ENCODE peak calls at places on chromosomes 5 and 9, in ten cellular contexts. One of them, this sample, is unnamed. For H3K4me1, the result is how much of the 10 kb centered on the place peaks cover.

GRCh38 chr5:169374761-169375160 is 73.8 kb upstream of the SLIT3 start:
- DNase-seq in IMR-90: no peak
- DNase-seq in mesenchymal stem cell: peak
- DNase-seq in SK-N-SH: peak
- DNase-seq in mammary epithelial cell: peak
- DNase-seq in neural progenitor cell: no peak
- DNase-seq in PC-3: peak
- DNase-seq in GM12878: no peak
- DNase-seq in H9: no peak
- DNase-seq in astrocyte: peak
- DNase-seq in this sample: peak

GRCh38 chr5:82820188-82820587 is 257.0 kb downstream of the TMEM167A start:
- DNase-seq in IMR-90: no peak
- DNase-seq in mesenchymal stem cell: no peak
- DNase-seq in SK-N-SH: no peak
- DNase-seq in mammary epithelial cell: peak
- DNase-seq in neural progenitor cell: no peak
- DNase-seq in PC-3: peak
- DNase-seq in GM12878: no peak
- DNase-seq in H9: no peak
- DNase-seq in astrocyte: no peak
- DNase-seq in this sample: peak

GRCh38 chr5:178145965-178146820 is 7.5 kb downstream of the NHP2 start:
- DNase-seq in IMR-90: peak
- DNase-seq in mesenchymal stem cell: peak
- DNase-seq in SK-N-SH: peak
- DNase-seq in mammary epithelial cell: peak
- DNase-seq in neural progenitor cell: peak
- DNase-seq in PC-3: peak
- DNase-seq in GM12878: no peak
- DNase-seq in H9: peak
- DNase-seq in astrocyte: no peak
- DNase-seq in this sample: peak

GRCh38 chr9:109507421-109507838 is 9.3 kb upstream of the PTPN3 start:
- DNase-seq in IMR-90: peak
- DNase-seq in mesenchymal stem cell: peak
- DNase-seq in SK-N-SH: no peak
- DNase-seq in mammary epithelial cell: no peak
- DNase-seq in neural progenitor cell: no peak
- DNase-seq in PC-3: peak
- DNase-seq in GM12878: no peak
- DNase-seq in H9: no peak
- DNase-seq in astrocyte: peak
- DNase-seq in this sample: peak

GRCh38 chr9:8337834-8338233 is 538.3 kb upstream of the DMAC1 start:
- DNase-seq in IMR-90: no peak
- DNase-seq in mesenchymal stem cell: no peak
- DNase-seq in SK-N-SH: no peak
- DNase-seq in mammary epithelial cell: no peak
- DNase-seq in neural progenitor cell: peak
- DNase-seq in PC-3: no peak
- DNase-seq in GM12878: no peak
- DNase-seq in H9: no peak
- DNase-seq in astrocyte: no peak
- DNase-seq in this sample: no peak

GRCh38 chr9:127136081-127136879 is 13.8 kb upstream of the ANGPTL2 start:
- DNase-seq in IMR-90: no peak
- DNase-seq in mesenchymal stem cell: no peak
- DNase-seq in SK-N-SH: no peak
- DNase-seq in mammary epithelial cell: no peak
- DNase-seq in neural progenitor cell: no peak
- DNase-seq in PC-3: no peak
- DNase-seq in GM12878: no peak
- DNase-seq in H9: no peak
- DNase-seq in astrocyte: no peak
- DNase-seq in this sample: no peak

GRCh38 chr5:171445910-171446516 is 26.6 kb downstream of the FGF18 start:
- DNase-seq in IMR-90: peak
- DNase-seq in mesenchymal stem cell: peak
- DNase-seq in SK-N-SH: no peak
- DNase-seq in mammary epithelial cell: no peak
- DNase-seq in neural progenitor cell: no peak
- DNase-seq in PC-3: no peak
- DNase-seq in GM12878: no peak
- DNase-seq in H9: no peak
- DNase-seq in astrocyte: peak
- DNase-seq in this sample: peak

GRCh38 chr5:148290271-148291195 is 21.7 kb upstream of the SPINK7 start:
- DNase-seq in IMR-90: peak
- DNase-seq in mesenchymal stem cell: peak
- DNase-seq in SK-N-SH: peak
- DNase-seq in mammary epithelial cell: peak
- DNase-seq in neural progenitor cell: peak
- DNase-seq in PC-3: peak
- DNase-seq in GM12878: no peak
- DNase-seq in H9: peak
- DNase-seq in astrocyte: no peak
- DNase-seq in this sample: peak

GRCh38 chr9:115117999-115118470 is at the start of gene TNC:
- DNase-seq in IMR-90: peak
- DNase-seq in mesenchymal stem cell: peak
- DNase-seq in SK-N-SH: peak
- DNase-seq in mammary epithelial cell: peak
- DNase-seq in neural progenitor cell: peak
- DNase-seq in PC-3: peak
- DNase-seq in GM12878: no peak
- DNase-seq in H9: peak
- DNase-seq in astrocyte: peak
- DNase-seq in this sample: peak

GRCh38 chr5:165029471-165029870 is 1524.1 kb downstream of the MAT2B start:
- DNase-seq in IMR-90: peak
- DNase-seq in mesenchymal stem cell: peak
- DNase-seq in SK-N-SH: peak
- DNase-seq in mammary epithelial cell: no peak
- DNase-seq in neural progenitor cell: peak
- DNase-seq in PC-3: no peak
- DNase-seq in GM12878: no peak
- DNase-seq in H9: peak
- DNase-seq in astrocyte: peak
- DNase-seq in this sample: no peak

GRCh38 chr9:72041775-72042194 is 18.6 kb downstream of the C9orf57 start:
- DNase-seq in IMR-90: peak
- DNase-seq in mesenchymal stem cell: no peak
- DNase-seq in SK-N-SH: no peak
- DNase-seq in mammary epithelial cell: peak
- DNase-seq in neural progenitor cell: no peak
- DNase-seq in PC-3: peak
- DNase-seq in GM12878: peak
- DNase-seq in H9: no peak
- DNase-seq in astrocyte: peak
- DNase-seq in this sample: peak

GRCh38 chr5:67748165-67748690 is 467.3 kb upstream of the PIK3R1 start:
- DNase-seq in IMR-90: no peak
- DNase-seq in mesenchymal stem cell: no peak
- DNase-seq in SK-N-SH: no peak
- DNase-seq in mammary epithelial cell: no peak
- DNase-seq in neural progenitor cell: no peak
- DNase-seq in PC-3: no peak
- DNase-seq in GM12878: no peak
- DNase-seq in H9: no peak
- DNase-seq in astrocyte: no peak
- DNase-seq in this sample: no peak

GRCh38 chr9:129725841-129726251 is 27.0 kb downstream of the PTGES start:
- DNase-seq in IMR-90: peak
- DNase-seq in mesenchymal stem cell: no peak
- DNase-seq in SK-N-SH: peak
- DNase-seq in mammary epithelial cell: no peak
- DNase-seq in neural progenitor cell: no peak
- DNase-seq in PC-3: no peak
- DNase-seq in GM12878: no peak
- DNase-seq in H9: no peak
- DNase-seq in astrocyte: no peak
- DNase-seq in this sample: peak

GRCh38 chr9:5500441-5501235 is 9.7 kb upstream of the PDCD1LG2 start:
- DNase-seq in IMR-90: peak
- DNase-seq in mesenchymal stem cell: peak
- DNase-seq in SK-N-SH: peak
- DNase-seq in mammary epithelial cell: peak
- DNase-seq in neural progenitor cell: no peak
- DNase-seq in PC-3: peak
- DNase-seq in GM12878: no peak
- DNase-seq in H9: no peak
- DNase-seq in astrocyte: peak
- DNase-seq in this sample: no peak

DNA sequence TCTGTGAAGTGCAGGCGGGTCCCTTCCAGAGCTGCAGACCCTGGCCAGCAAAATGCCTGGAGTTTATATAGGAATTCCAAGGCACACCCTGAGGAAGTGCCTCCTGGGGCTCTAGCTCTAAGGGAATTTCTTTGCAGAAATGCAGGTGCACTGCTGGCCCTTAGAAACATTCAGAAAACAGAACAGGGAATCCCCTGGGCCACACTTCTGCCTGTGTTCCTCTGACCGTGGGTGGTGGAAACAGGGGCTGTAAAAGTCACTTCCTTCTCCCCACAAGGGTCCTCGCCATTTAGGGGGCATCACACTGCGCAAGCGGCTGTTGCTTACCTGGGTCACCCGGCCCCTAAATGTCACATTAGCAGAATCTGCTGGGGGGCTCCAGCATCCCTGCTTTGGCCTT is 140.8 kb upstream of the TBC1D2 start:
- DNase-seq in IMR-90: no peak
- DNase-seq in mesenchymal stem cell: no peak
- DNase-seq in SK-N-SH: no peak
- DNase-seq in mammary epithelial cell: no peak
- DNase-seq in neural progenitor cell: no peak
- DNase-seq in PC-3: no peak
- DNase-seq in GM12878: no peak
- DNase-seq in H9: no peak
- DNase-seq in astrocyte: no peak
- DNase-seq in this sample: no peak
- H3K4me1 ChIP-seq in IMR-90: under half
- H3K4me1 ChIP-seq in mesenchymal stem cell: under half
- H3K4me1 ChIP-seq in SK-N-SH: under half
- H3K4me1 ChIP-seq in mammary epithelial cell: under half
- H3K4me1 ChIP-seq in neural progenitor cell: under half
- H3K4me1 ChIP-seq in PC-3: under half
- H3K4me1 ChIP-seq in GM12878: under half
- H3K4me1 ChIP-seq in H9: under half
- H3K4me1 ChIP-seq in astrocyte: under half
- H3K4me1 ChIP-seq in this sample: under half

DNA sequence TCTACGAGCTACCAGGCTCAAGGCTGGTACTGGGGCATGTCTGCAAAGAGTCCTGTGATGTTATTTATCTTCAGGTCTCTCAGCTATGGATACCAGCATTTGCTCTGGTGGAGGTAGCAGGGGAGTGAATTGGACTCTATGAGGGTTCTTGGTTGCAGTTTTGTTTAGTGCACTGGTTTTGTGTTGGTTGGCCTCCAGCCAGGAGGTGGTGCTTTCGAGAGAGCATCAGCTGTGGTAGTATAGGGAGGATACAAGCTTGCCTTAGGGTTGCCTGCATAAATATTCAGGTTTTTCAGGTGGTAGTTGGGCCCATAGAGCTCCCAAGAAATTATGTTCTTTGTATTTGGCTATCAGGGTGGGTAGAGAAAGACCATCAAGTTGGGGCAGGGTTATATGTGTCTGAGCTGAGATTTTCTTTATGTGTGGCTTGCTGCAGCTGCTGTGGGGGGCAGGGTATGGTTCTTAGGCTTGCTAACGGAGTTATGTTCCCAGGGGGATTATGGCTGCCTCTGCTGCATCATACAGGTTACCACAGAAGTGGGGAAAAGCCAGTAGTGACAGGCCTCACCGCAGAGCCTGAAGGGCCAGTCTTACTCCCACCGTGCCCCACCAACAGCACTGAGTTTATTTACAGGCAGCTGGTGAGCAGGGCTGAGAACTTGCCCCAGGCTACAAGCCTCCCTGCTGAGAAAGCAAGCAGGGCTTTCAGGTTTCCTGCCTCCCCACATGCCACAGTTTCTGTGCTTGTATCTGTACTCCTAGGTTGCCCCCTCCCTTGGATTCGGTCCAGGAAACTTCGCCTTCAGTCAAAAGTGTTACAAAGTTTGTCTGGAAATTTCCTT is 9.8 kb upstream of the RIOK2 start:
- DNase-seq in IMR-90: no peak
- DNase-seq in mesenchymal stem cell: peak
- DNase-seq in SK-N-SH: no peak
- DNase-seq in mammary epithelial cell: peak
- DNase-seq in neural progenitor cell: no peak
- DNase-seq in PC-3: peak
- DNase-seq in GM12878: peak
- DNase-seq in H9: peak
- DNase-seq in astrocyte: no peak
- DNase-seq in this sample: no peak
- H3K9ac ChIP-seq in IMR-90: no peak
- H3K9ac ChIP-seq in mesenchymal stem cell: no peak
- H3K9ac ChIP-seq in SK-N-SH: no peak
- H3K9ac ChIP-seq in mammary epithelial cell: no peak
- H3K9ac ChIP-seq in neural progenitor cell: no peak
- H3K9ac ChIP-seq in PC-3: no peak
- H3K9ac ChIP-seq in GM12878: no peak
- H3K9ac ChIP-seq in H9: no peak
- H3K9ac ChIP-seq in astrocyte: no peak
- H3K9ac ChIP-seq in this sample: no peak

GRCh38 chr5:59760798-59761348 is 132.7 kb downstream of the PDE4D start:
- DNase-seq in IMR-90: peak
- DNase-seq in mesenchymal stem cell: peak
- DNase-seq in SK-N-SH: no peak
- DNase-seq in mammary epithelial cell: peak
- DNase-seq in neural progenitor cell: no peak
- DNase-seq in PC-3: peak
- DNase-seq in GM12878: no peak
- DNase-seq in H9: no peak
- DNase-seq in astrocyte: peak
- DNase-seq in this sample: peak
- H3K4me1 ChIP-seq in IMR-90: under half
- H3K4me1 ChIP-seq in mesenchymal stem cell: under half
- H3K4me1 ChIP-seq in SK-N-SH: under half
- H3K4me1 ChIP-seq in mammary epithelial cell: under half
- H3K4me1 ChIP-seq in neural progenitor cell: under half
- H3K4me1 ChIP-seq in PC-3: half or more
- H3K4me1 ChIP-seq in GM12878: under half
- H3K4me1 ChIP-seq in H9: under half
- H3K4me1 ChIP-seq in astrocyte: under half
- H3K4me1 ChIP-seq in this sample: under half

DNA sequence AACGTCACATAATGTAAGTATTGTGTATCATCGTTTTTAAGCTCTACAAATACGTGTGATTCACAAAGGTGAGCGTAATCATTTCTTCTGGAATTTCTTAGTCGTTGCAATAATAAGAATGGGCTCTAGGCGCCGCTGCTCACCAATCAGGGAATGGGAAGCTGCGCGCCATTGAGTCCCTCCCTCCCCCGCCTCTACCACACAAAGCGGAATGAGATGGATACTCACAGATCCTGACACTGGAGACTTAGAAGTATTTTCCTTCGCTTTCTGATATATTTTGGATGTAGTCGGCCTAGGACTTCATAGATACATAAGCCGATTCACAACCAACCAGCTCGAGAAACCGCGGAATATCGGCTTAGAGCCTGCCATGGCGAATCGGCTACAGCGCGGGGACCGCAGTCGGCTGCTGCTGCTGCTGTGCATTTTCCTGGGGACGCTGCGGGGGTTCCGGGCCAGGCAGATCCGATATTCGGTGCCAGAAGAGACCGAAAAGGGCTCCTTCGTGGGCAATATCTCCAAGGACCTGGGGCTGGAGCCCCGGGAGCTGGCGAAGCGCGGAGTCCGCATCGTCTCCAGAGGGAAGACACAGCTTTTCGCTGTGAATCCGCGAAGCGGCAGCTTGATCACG is at the start of gene PCDHGA11:
- DNase-seq in IMR-90: peak
- DNase-seq in mesenchymal stem cell: peak
- DNase-seq in SK-N-SH: no peak
- DNase-seq in mammary epithelial cell: peak
- DNase-seq in neural progenitor cell: peak
- DNase-seq in PC-3: no peak
- DNase-seq in GM12878: peak
- DNase-seq in H9: peak
- DNase-seq in astrocyte: peak
- DNase-seq in this sample: peak
- H3K9ac ChIP-seq in IMR-90: peak
- H3K9ac ChIP-seq in mesenchymal stem cell: peak
- H3K9ac ChIP-seq in SK-N-SH: no peak
- H3K9ac ChIP-seq in mammary epithelial cell: no peak
- H3K9ac ChIP-seq in neural progenitor cell: no peak
- H3K9ac ChIP-seq in PC-3: no peak
- H3K9ac ChIP-seq in GM12878: peak
- H3K9ac ChIP-seq in H9: no peak
- H3K9ac ChIP-seq in astrocyte: peak
- H3K9ac ChIP-seq in this sample: peak

This sample was measured in adipocyte.